ENCODE peak calls at places on chromosomes 2 and 18, in four cellular contexts. O, Z, T and G are unnamed samples.

GRCh38 chr18:47931707-47932103 is 1.2 kb upstream of the SMAD2 start:
- DNase-seq in O (no peak), Z (peak), T (no peak), G (no peak)

GRCh38 chr2:220955776-220956175 is 616.3 kb downstream of the EPHA4 start:
- DNase-seq in O (no peak), Z (no peak), T (no peak), G (no peak)

GRCh38 chr2:236164983-236165301 is 3.2 kb downstream of the GBX2 start:
- DNase-seq in O (no peak), Z (no peak), T (no peak), G (no peak)

GRCh38 chr2:36556847-36557246 is 41.1 kb downstream of the FEZ2 start:
- DNase-seq in O (no peak), Z (no peak), T (peak), G (no peak)

GRCh38 chr18:13612111-13612997 is 114.0 kb downstream of the FAM210A start:
- DNase-seq in O (no peak), Z (no peak), T (no peak), G (no peak)

GRCh38 chr2:29463181-29463900 is 348.1 kb downstream of the CLIP4 start:
- DNase-seq in O (no peak), Z (no peak), T (peak), G (no peak)

GRCh38 chr2:173159794-173160463 is 84.3 kb downstream of the MAP3K20 start:
- DNase-seq in O (peak), Z (peak), T (peak), G (peak)

GRCh38 chr2:172293952-172294351 is 133.4 kb upstream of the ITGA6 start:
- DNase-seq in O (peak), Z (no peak), T (peak), G (peak)

GRCh38 chr2:120445431-120446143 is 99.7 kb downstream of the INHBB start:
- DNase-seq in O (peak), Z (no peak), T (peak), G (no peak)

GRCh38 chr2:236204953-236205352 is 36.8 kb upstream of the GBX2 start:
- DNase-seq in O (no peak), Z (no peak), T (no peak), G (no peak)

GRCh38 chr18:23038712-23039111 is 96.6 kb upstream of the CABLES1 start:
- DNase-seq in O (no peak), Z (no peak), T (peak), G (no peak)

GRCh38 chr18:10234912-10235439 is 219.5 kb upstream of the APCDD1 start:
- DNase-seq in O (no peak), Z (no peak), T (peak), G (no peak)

GRCh38 chr2:70471129-70471528 is 82.5 kb downstream of the TGFA start:
- DNase-seq in O (no peak), Z (no peak), T (no peak), G (no peak)

GRCh38 chr2:104849618-104850097 is 4.3 kb upstream of the POU3F3 start:
- DNase-seq in O (peak), Z (peak), T (peak), G (no peak)

GRCh38 chr2:37323770-37324535 is 680 bp downstream of the PRKD3 start:
- DNase-seq in O (peak), Z (no peak), T (peak), G (peak)

GRCh38 chr18:24427484-24427883 is 1.0 kb downstream of the IMPACT start:
- DNase-seq in O (no peak), Z (peak), T (peak), G (no peak)

GRCh38 chr2:28400434-28400833 is 7.8 kb downstream of the FOSL2 start:
- DNase-seq in O (peak), Z (peak), T (no peak), G (no peak)
- H3K4me3 ChIP-seq in O (no peak), Z (peak), T (no peak), G (peak)

DNA sequence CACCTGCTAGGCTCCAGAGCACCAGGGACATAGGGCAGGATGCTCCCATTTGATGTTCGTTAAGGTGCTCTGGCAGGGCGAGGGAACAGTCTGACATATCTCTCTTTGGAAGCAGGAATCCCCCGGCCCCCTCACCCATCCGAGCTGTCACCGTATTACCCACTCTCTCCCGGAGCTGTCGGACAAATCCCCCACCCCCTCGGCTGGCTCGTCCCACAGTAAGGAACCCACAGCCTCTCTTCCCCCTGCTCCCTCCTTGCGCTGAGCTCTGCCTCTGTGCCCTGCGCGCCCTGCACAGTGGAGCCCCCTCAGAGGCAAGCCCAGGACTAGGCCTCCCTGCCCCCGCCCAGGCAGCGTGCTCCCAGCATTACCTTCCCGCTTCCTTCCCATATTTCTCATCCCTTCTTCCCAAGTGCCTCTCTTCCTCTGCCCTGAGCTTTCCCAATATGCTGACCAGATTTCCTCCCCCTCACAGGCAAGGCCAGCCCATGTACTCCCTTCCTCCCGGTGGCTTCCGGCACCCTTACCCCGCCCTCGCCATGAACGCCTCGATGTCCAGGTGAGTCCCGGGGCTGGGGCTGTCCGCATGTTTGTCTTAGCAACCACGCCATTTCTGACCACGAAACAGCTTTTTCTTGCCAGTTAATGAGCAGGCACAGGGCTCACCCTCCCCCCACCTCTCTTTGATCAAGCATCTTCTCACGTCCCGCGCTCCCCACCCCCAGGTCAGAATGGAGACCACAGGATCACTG is 23.8 kb downstream of the TGOLN2 start:
- DNase-seq in O (no peak), Z (no peak), T (no peak), G (no peak)
- TF ChIP-seq CTCF in O (no peak), Z (no peak), T (no peak), G (no peak)

GRCh38 chr2:227180286-227180685 is 15.9 kb downstream of the COL4A3 start:
- DNase-seq in O (peak), Z (no peak), T (no peak), G (peak)
- H3K27ac ChIP-seq in O (peak), Z (no peak), T (no peak), G (peak)

DNA sequence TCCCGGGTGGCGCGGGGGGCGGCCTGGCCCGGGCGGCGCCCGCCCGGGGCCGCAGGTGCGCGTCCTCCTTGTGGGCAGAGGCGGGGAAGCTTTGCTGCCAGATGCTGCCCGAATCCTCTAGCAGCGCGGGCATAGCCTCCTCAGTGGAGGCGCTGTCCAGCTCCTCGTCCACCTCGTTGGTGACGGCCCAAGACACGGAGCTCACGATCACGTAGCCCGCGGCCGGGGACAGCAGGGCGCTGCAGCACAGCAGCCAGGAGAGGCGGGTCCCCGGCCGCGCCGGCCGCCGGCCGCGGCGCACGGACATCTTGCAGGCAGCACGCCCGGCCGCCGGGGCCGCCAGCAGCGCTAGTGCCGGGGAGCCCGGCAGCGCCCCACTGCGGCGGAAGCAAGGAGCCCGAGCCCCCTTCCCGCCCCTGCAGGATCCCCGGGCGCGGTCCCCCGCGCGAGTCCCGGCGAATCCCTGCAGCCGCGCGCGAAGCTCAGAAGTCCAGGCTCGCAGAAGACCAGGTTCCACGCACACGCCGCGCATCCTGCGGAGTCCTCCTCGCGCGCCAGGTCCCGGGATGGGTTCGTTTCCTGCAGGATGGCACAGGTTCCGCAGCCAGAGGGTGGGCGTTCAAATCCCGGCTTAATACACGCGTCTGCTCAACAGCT is at the start of gene CREG2:
- DNase-seq in O (peak), Z (peak), T (peak), G (peak)
- H3K4me3 ChIP-seq in O (no peak), Z (peak), T (peak), G (peak)